ENCODE peak calls at places on chromosomes 3 and 15, in seven cellular contexts. N is nephron progenitor cell; G is heart left ventricle; V is PC-3; F is activated CD8-positive, alpha-beta T cell treated with anti-CD3 and anti-CD28 coated beads for 36 hours; X is Calu3; D is HFFc6. H is an unnamed sample.

GRCh38 chr3:188734395-188734794 is 437.4 kb upstream of the TPRG1 start:
- DNase-seq in N (no peak), G (peak), V (no peak), F (no peak), X (peak), D (no peak), H (no peak)

GRCh38 chr3:188123170-188123920 is 30.6 kb upstream of the LPP start:
- DNase-seq in N (no peak), G (no peak), V (no peak), F (no peak), X (peak), D (no peak), H (no peak)

GRCh38 chr15:57545995-57546394 is 45.7 kb upstream of the MYZAP start:
- DNase-seq in N (no peak), G (no peak), V (no peak), F (no peak), X (no peak), D (no peak), H (no peak)

GRCh38 chr3:177580437-177580836 is 383.2 kb upstream of the TBL1XR1 start:
- DNase-seq in N (no peak), G (no peak), V (no peak), F (no peak), X (no peak), D (no peak), H (no peak)

GRCh38 chr15:62907275-62907674 is 135.3 kb upstream of the TPM1 start:
- DNase-seq in N (no peak), G (no peak), V (no peak), F (no peak), X (no peak), D (no peak), H (no peak)

GRCh38 chr3:32334675-32335074 is 57.0 kb upstream of the CMTM7 start:
- DNase-seq in N (no peak), G (no peak), V (peak), F (peak), X (no peak), D (no peak), H (peak)

GRCh38 chr3:31952205-31952604 is 28.9 kb downstream of the OSBPL10 start:
- DNase-seq in N (no peak), G (no peak), V (no peak), F (no peak), X (no peak), D (no peak), H (peak)

GRCh38 chr3:13073042-13073906 is at the start of gene IQSEC1:
- DNase-seq in N (peak), G (peak), V (no peak), F (peak), X (no peak), D (no peak), H (peak)

GRCh38 chr15:69648215-69648614 is 195.6 kb downstream of the RPLP1 start:
- DNase-seq in N (peak), G (no peak), V (no peak), F (no peak), X (no peak), D (no peak), H (no peak)

GRCh38 chr3:173411288-173412064 is 13.9 kb downstream of the NLGN1 start:
- DNase-seq in N (no peak), G (no peak), V (peak), F (no peak), X (peak), D (peak), H (no peak)
- TF ChIP-seq CTCF in N (no peak), G (peak), V (peak), F (no peak), X (peak), D (peak), H (peak)

DNA sequence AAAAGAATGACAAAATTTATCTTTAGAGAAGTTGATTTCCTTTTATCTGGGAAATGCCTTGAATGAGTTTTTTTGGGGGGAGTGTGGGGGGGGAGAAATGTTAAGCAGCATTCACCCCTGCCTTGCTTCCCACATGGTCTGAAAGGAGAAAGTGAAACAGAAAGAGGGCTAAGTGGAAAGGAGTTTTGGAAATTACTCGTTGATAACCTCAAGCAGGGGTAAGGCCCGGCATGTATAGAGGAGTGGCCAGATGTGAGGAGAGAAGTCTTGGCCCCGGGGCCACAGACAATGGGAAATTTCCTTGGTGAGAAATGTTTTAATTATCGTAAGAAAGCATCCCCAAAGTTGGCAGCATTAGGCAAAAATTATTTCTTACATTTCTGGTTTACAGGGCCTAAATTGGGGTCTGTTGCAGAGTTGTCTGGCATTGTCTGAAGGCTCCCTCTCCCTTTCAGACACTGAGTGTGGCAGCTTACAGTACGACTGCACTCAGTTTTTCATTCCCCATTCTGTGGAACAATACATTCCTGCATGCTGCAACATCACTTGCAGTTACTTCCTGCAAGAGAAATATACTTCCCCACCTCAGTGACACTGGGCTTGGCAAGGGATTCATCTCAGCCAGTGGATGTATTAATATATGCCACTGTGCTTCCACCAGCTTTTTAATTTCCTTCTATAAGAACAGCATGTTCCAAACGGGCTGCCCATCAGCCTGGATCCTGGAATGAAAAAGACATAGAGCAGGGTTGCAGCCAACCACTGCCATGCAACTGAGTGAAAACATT is 23.3 kb downstream of the B3GALNT1 start:
- DNase-seq in N (no peak), G (no peak), V (no peak), F (no peak), X (no peak), D (no peak), H (peak)
- TF ChIP-seq CTCF in N (no peak), G (no peak), V (no peak), F (no peak), X (no peak), D (no peak), H (no peak)

GRCh38 chr3:23944861-23945652 is at the start of gene NR1D2:
- DNase-seq in N (peak), G (peak), V (peak), F (peak), X (peak), D (peak), H (peak)
- TF ChIP-seq CTCF in N (no peak), G (no peak), V (no peak), F (no peak), X (no peak), D (no peak), H (peak)

DNA sequence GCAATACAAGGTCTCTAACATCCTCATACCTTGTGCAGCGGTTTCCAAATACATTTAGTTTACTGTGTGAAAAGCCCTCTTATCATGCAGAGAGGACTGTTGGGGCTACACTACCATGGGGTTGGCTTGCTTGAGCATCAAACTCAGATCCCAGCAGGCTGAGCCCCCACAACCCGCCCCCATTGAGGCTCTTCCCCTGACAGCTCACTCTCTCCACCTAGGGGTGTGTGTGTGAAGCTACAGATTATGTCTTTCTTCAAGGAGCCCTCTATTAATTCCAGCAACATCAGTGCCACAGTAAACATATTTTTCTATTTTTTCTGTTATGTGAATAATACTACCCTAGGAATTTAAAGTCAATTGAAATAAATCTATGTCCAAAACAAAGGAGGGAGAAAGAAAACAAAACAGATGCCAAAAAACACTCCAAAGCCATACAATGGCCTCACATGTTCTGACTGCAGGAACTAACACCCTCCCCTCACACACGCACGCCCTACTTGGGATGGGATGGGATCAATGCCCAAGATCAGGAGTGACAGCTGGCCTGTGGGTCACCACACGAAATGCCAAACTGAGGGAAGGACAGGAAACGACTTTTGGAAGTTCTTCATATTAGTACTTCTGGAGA is 14.7 kb downstream of the TM4SF4 start:
- DNase-seq in N (peak), G (no peak), V (peak), F (no peak), X (peak), D (no peak), H (peak)
- TF ChIP-seq CTCF in N (peak), G (peak), V (peak), F (peak), X (peak), D (peak), H (peak)

GRCh38 chr15:51368307-51368706 is 26.9 kb downstream of the GLDN start:
- DNase-seq in N (no peak), G (peak), V (no peak), F (no peak), X (no peak), D (no peak), H (no peak)
- TF ChIP-seq CTCF in N (no peak), G (no peak), V (no peak), F (no peak), X (no peak), D (no peak), H (no peak)

GRCh38 chr3:2156244-2156847 is 57.7 kb downstream of the CNTN4 start:
- DNase-seq in N (peak), G (no peak), V (peak), F (peak), X (no peak), D (no peak), H (peak)
- TF ChIP-seq CTCF in N (peak), G (peak), V (peak), F (peak), X (no peak), D (peak), H (peak)

DNA sequence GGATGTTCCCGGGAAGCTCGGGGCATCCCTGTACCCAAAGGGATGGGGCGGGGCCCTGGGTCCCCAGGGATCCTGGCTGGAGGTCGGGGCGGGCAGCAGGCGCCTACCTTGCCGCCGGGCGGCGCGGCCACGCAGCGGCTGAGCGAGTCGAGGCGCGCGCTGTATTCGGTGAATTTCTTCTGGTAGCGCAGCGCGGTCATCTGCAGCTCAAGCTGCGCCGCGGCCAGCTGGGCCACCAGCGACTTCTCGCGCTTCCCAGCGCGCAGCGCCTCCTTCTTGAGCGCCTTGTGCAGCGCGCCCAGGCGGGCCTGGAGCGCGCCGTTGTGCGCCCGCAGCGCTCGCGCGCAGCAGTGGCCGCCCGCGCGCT is 762 bp downstream of the PDZRN3 start:
- DNase-seq in N (peak), G (peak), V (no peak), F (no peak), X (no peak), D (peak), H (no peak)
- TF ChIP-seq CTCF in N (peak), G (peak), V (no peak), F (no peak), X (no peak), D (peak), H (no peak)